ENCODE peak calls at places on chromosomes 16 and 17, in five cellular contexts. S is heart left ventricle, A is epithelial cell of proximal tubule, X is C1 segment of cervical spinal cord, O is AG10803. L is an unnamed sample.

GRCh38 chr16:22342082-22342481 is 32.3 kb downstream of the CDR2 start:
- DNase-seq in S (no peak), A (no peak), X (no peak), O (no peak), L (no peak)

GRCh38 chr16:83742076-83742475 is 65.7 kb upstream of the HSBP1 start:
- DNase-seq in S (no peak), A (no peak), X (no peak), O (no peak), L (no peak)

GRCh38 chr17:58402679-58403078 is 14.7 kb downstream of the RNF43 start:
- DNase-seq in S (no peak), A (no peak), X (no peak), O (peak; percentile 40), L (no peak)

GRCh38 chr17:72677714-72678390 is 414.6 kb downstream of the SLC39A11 start:
- DNase-seq in S (no peak), A (no peak), X (no peak), O (peak; percentile 27), L (no peak)

GRCh38 chr16:66604376-66605176 is at the start of gene CMTM3:
- DNase-seq in S (peak; percentile 62), A (no peak), X (peak; percentile 32), O (peak; percentile 49), L (peak; percentile 97)

GRCh38 chr17:76789235-76789788 is 51.4 kb downstream of the MFSD11 start:
- DNase-seq in S (no peak), A (no peak), X (no peak), O (no peak), L (peak; percentile 42)

GRCh38 chr17:4344926-4345325 is 21.5 kb downstream of the UBE2G1 start:
- DNase-seq in S (no peak), A (no peak), X (no peak), O (no peak), L (no peak)

GRCh38 chr17:81867952-81868673 is 3.0 kb downstream of the ARHGDIA start:
- DNase-seq in S (no peak), A (no peak), X (no peak), O (peak; percentile 25), L (no peak)

GRCh38 chr17:58310511-58311428 is 17.8 kb downstream of the TSPOAP1 start:
- DNase-seq in S (no peak), A (no peak), X (no peak), O (no peak), L (no peak)

GRCh38 chr16:85238233-85238647 is 126.0 kb upstream of the CIBAR2 start:
- DNase-seq in S (peak; percentile 56), A (no peak), X (no peak), O (peak; percentile 93), L (no peak)

GRCh38 chr17:50205111-50205821 is 3.8 kb upstream of the COL1A1 start:
- DNase-seq in S (peak; percentile 55), A (no peak), X (no peak), O (peak; percentile 53), L (peak; percentile 49)

GRCh38 chr17:3857261-3858105 is 11.4 kb upstream of the NCBP3 start:
- DNase-seq in S (no peak), A (no peak), X (no peak), O (no peak), L (no peak)

GRCh38 chr17:68199837-68200688 is 47.8 kb upstream of the AMZ2 start:
- DNase-seq in S (no peak), A (no peak), X (no peak), O (no peak), L (no peak)

GRCh38 chr17:19706791-19707727 is 9.3 kb downstream of the SLC47A2 start:
- DNase-seq in S (no peak), A (no peak), X (no peak), O (no peak), L (no peak)

GRCh38 chr16:78520470-78520869 is 421.0 kb downstream of the WWOX start:
- DNase-seq in S (no peak), A (no peak), X (no peak), O (no peak), L (no peak)

GRCh38 chr17:68101992-68102758 is 66.6 kb downstream of the KPNA2 start:
- DNase-seq in S (peak; percentile 21), A (no peak), X (no peak), O (no peak), L (no peak)

GRCh38 chr17:43780135-43780534 is at the start of gene CFAP97D1:
- DNase-seq in S (no peak), A (no peak), X (no peak), O (no peak), L (no peak)

GRCh38 chr16:89256651-89257254 is 39.2 kb downstream of the ZNF778 start:
- DNase-seq in S (no peak), A (no peak), X (no peak), O (peak; percentile 40), L (no peak)

GRCh38 chr16:84618428-84619102 is 687 bp upstream of the COTL1 start:
- DNase-seq in S (no peak), A (peak; percentile 97), X (no peak), O (peak; percentile 94), L (peak; percentile 74)

GRCh38 chr17:62581769-62582168 is 45.7 kb upstream of the MRC2 start:
- DNase-seq in S (no peak), A (no peak), X (no peak), O (peak; percentile 36), L (no peak)

GRCh38 chr17:82655523-82655922 is 7.3 kb upstream of the WDR45B start:
- DNase-seq in S (no peak), A (no peak), X (no peak), O (no peak), L (no peak)

GRCh38 chr16:29840240-29840639 is 20.0 kb downstream of the MVP start:
- DNase-seq in S (no peak), A (no peak), X (no peak), O (no peak), L (no peak)

GRCh38 chr17:4249452-4250029 is 14.2 kb downstream of the ANKFY1 start:
- DNase-seq in S (no peak), A (no peak), X (no peak), O (peak; percentile 56), L (peak; percentile 89)

GRCh38 chr16:31008154-31008950 is 2.1 kb downstream of the STX1B start:
- DNase-seq in S (no peak), A (no peak), X (no peak), O (peak; percentile 49), L (no peak)

GRCh38 chr16:82506734-82507133 is 120.0 kb upstream of the CDH13 start:
- DNase-seq in S (no peak), A (no peak), X (no peak), O (peak; percentile 46), L (no peak)

GRCh38 chr17:79845601-79845949 is 6.3 kb upstream of the CBX4 start:
- DNase-seq in S (no peak), A (no peak), X (no peak), O (peak; percentile 22), L (peak; percentile 88)

GRCh38 chr17:80938556-80938955 is 53.1 kb upstream of the CHMP6 start:
- DNase-seq in S (no peak), A (no peak), X (no peak), O (no peak), L (no peak)

GRCh38 chr17:31492880-31493655 is 101.6 kb downstream of the RAB11FIP4 start:
- DNase-seq in S (no peak), A (no peak), X (no peak), O (no peak), L (peak; percentile 62)

GRCh38 chr16:51184702-51185433 is 33.8 kb upstream of the SALL1 start:
- DNase-seq in S (no peak), A (no peak), X (no peak), O (no peak), L (no peak)

GRCh38 chr17:77999413-78000173 is 41.1 kb downstream of the TNRC6C start:
- DNase-seq in S (no peak), A (no peak), X (no peak), O (peak; percentile 34), L (no peak)

GRCh38 chr17:7221281-7222092 is 1.7 kb downstream of the ACADVL start:
- DNase-seq in S (no peak), A (no peak), X (no peak), O (no peak), L (no peak)

GRCh38 chr16:73430138-73430537 is 382.2 kb upstream of the ZFHX3 start:
- DNase-seq in S (no peak), A (no peak), X (no peak), O (no peak), L (no peak)

GRCh38 chr17:30805944-30806456 is 18.5 kb downstream of the CRLF3 start:
- DNase-seq in S (no peak), A (no peak), X (no peak), O (no peak), L (no peak)

GRCh38 chr17:42891539-42892152 is 9.0 kb upstream of the G6PC1 start:
- DNase-seq in S (peak; percentile 69), A (no peak), X (no peak), O (peak; percentile 28), L (no peak)

GRCh38 chr17:80169784-80170500 is at the start of gene CARD14:
- DNase-seq in S (no peak), A (no peak), X (no peak), O (no peak), L (no peak)

GRCh38 chr16:68480084-68480995 is 32.0 kb upstream of the SMPD3 start:
- DNase-seq in S (no peak), A (no peak), X (no peak), O (no peak), L (no peak)

GRCh38 chr16:72372082-72372615 is 200.2 kb upstream of the PMFBP1 start:
- DNase-seq in S (no peak), A (no peak), X (no peak), O (no peak), L (no peak)

GRCh38 chr16:3362931-3363330 is 7.2 kb downstream of the OR2C1 start:
- DNase-seq in S (no peak), A (no peak), X (no peak), O (no peak), L (no peak)

GRCh38 chr17:4796550-4796915 is 569 bp downstream of the PSMB6 start:
- DNase-seq in S (no peak), A (no peak), X (no peak), O (peak; percentile 34), L (peak; percentile 53)

L was measured in K562.